ENCODE peak calls at places on chromosomes 4 and X, in eight cellular contexts. B is uterus, L is stomach, C is right lobe of liver, R is tibial artery, I is ascending aorta, V is ovary, F is colonic mucosa. D is an unnamed sample.

GRCh38 chr4:5784021-5784420 is 73.0 kb downstream of the EVC start:
- DNase-seq in B (no peak), L (no peak), C (no peak), R (no peak), I (peak; percentile 15), V (no peak), F (no peak), D (no peak)

GRCh38 chrX:101450052-101450451 is 35.2 kb upstream of the ARMCX4 start:
- DNase-seq in B (no peak), L (no peak), C (peak; percentile 47), R (no peak), I (no peak), V (no peak), F (no peak), D (no peak)

GRCh38 chr4:52157641-52158316 is 106.7 kb downstream of the SPATA18 start:
- DNase-seq in B (no peak), L (no peak), C (no peak), R (peak; percentile 19), I (no peak), V (no peak), F (no peak), D (no peak)

GRCh38 chr4:128866691-128867090 is 57.2 kb downstream of the JADE1 start:
- DNase-seq in B (no peak), L (no peak), C (no peak), R (no peak), I (no peak), V (no peak), F (no peak), D (no peak)

GRCh38 chrX:51336584-51336983 is 4.0 kb downstream of the NUDT10 start:
- DNase-seq in B (no peak), L (no peak), C (no peak), R (no peak), I (no peak), V (no peak), F (no peak), D (no peak)

GRCh38 chrX:121949041-121949760 is 901.8 kb downstream of the GLUD2 start:
- DNase-seq in B (no peak), L (no peak), C (no peak), R (no peak), I (no peak), V (no peak), F (no peak), D (no peak)

GRCh38 chrX:134520860-134521390 is 61.0 kb downstream of the HPRT1 start:
- DNase-seq in B (no peak), L (no peak), C (no peak), R (no peak), I (no peak), V (no peak), F (peak; percentile 27), D (no peak)

GRCh38 chrX:15619053-15619772 is 18.5 kb upstream of the ACE2 start:
- DNase-seq in B (no peak), L (no peak), C (no peak), R (no peak), I (no peak), V (no peak), F (peak; percentile 23), D (no peak)

GRCh38 chr4:138595731-138596465 is 353.7 kb upstream of the SLC7A11 start:
- DNase-seq in B (peak; percentile 29), L (no peak), C (peak; percentile 53), R (peak; percentile 45), I (peak; percentile 67), V (no peak), F (no peak), D (no peak)

GRCh38 chrX:68710870-68711576 is 63.6 kb downstream of the STARD8 start:
- DNase-seq in B (peak; percentile 28), L (peak; percentile 52), C (no peak), R (peak; percentile 36), I (no peak), V (peak; percentile 31), F (no peak), D (no peak)

GRCh38 chr4:47528651-47529050 is 43.6 kb downstream of the ATP10D start:
- DNase-seq in B (no peak), L (no peak), C (no peak), R (no peak), I (no peak), V (no peak), F (no peak), D (no peak)

GRCh38 chr4:78519962-78520361 is 31.6 kb upstream of the ANXA3 start:
- DNase-seq in B (no peak), L (no peak), C (no peak), R (no peak), I (no peak), V (no peak), F (no peak), D (no peak)

GRCh38 chr4:78524009-78524408 is 27.6 kb upstream of the ANXA3 start:
- DNase-seq in B (no peak), L (no peak), C (no peak), R (no peak), I (no peak), V (no peak), F (no peak), D (no peak)

GRCh38 chr4:78517050-78517652 is 34.4 kb upstream of the ANXA3 start:
- DNase-seq in B (no peak), L (no peak), C (no peak), R (no peak), I (no peak), V (no peak), F (no peak), D (no peak)

GRCh38 chr4:78518551-78518950 is 33.0 kb upstream of the ANXA3 start:
- DNase-seq in B (no peak), L (no peak), C (no peak), R (no peak), I (no peak), V (no peak), F (no peak), D (no peak)

DNA sequence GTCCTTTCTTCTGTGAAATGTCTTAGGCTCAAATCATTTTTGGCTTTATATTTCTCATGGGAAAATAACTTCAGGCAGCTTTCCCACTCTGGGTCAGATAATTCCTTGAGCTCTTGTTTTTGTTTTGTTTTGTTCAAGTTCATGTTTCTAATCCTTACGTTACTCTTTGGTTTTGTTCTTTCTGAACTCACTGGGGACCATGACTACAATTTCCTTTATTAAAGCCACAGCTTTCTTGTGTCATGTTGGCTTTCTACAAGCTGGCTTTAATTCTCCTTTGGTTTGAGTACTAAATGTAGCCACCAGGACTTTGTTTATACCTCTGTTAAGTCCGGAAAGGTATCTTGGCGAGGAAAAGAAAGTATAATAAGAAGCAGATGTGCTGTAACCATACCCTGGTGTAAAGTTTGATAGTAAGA is 30.8 kb upstream of the ANXA3 start:
- DNase-seq in B (no peak), L (no peak), C (no peak), R (no peak), I (no peak), V (no peak), F (no peak), D (no peak)
- H3K27ac ChIP-seq in B (no peak overlapping the region), L (no peak overlapping the region), C (no peak overlapping the region), R (no peak overlapping the region), I (no peak overlapping the region), V (no peak overlapping the region), F (no peak overlapping the region), D (no peak overlapping the region)

DNA sequence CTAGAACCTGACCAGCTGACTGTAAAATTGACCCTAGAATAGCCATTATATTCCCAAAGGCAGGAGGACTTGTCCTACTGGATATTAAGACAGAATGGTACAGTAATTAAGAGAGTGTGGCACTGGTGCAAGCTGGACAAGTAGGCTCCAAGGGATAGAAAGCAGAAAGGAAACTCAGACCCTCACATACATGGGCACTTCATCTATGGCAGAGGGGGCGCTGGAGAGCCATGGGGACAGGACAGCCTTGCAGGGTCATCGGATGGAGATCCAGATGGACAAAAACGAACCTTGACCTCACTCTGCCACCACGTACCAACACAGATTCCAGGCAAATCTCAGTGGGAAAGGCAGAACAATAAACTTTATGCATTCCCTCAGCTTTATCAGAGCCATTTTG is 40.6 kb downstream of the GAB3 start:
- DNase-seq in B (no peak), L (no peak), C (no peak), R (no peak), I (no peak), V (no peak), F (no peak), D (no peak)
- TF ChIP-seq CTCF in B (no peak), L (no peak), C (no peak), R (no peak), I (no peak), V (no peak), F (no peak), D (no peak)

GRCh38 chrX:21907250-21907649 is 33.3 kb upstream of the SMS start:
- DNase-seq in B (no peak), L (no peak), C (no peak), R (no peak), I (no peak), V (no peak), F (no peak), D (no peak)
- H3K27ac ChIP-seq in B (no peak overlapping the region), L (no peak overlapping the region), C (no peak overlapping the region), R (no peak overlapping the region), I (no peak overlapping the region), V (no peak overlapping the region), F (no peak overlapping the region), D (no peak overlapping the region)

GRCh38 chr4:136690363-136690762 is 841.9 kb downstream of the PCDH18 start:
- DNase-seq in B (no peak), L (no peak), C (no peak), R (no peak), I (no peak), V (no peak), F (no peak), D (no peak)

GRCh38 chr4:136691607-136692006 is 840.7 kb downstream of the PCDH18 start:
- DNase-seq in B (no peak), L (no peak), C (no peak), R (no peak), I (no peak), V (no peak), F (no peak), D (no peak)

GRCh38 chr4:136687596-136687995 is 844.7 kb downstream of the PCDH18 start:
- DNase-seq in B (no peak), L (no peak), C (no peak), R (no peak), I (no peak), V (no peak), F (no peak), D (no peak)

GRCh38 chr4:136687118-136687517 is 845.2 kb downstream of the PCDH18 start:
- DNase-seq in B (no peak), L (no peak), C (no peak), R (no peak), I (no peak), V (no peak), F (no peak), D (no peak)
- TF ChIP-seq CTCF in B (no peak), L (no peak), C (no peak), R (no peak), I (no peak), V (no peak), F (no peak), D (no peak)